ENCODE peak calls at places on chromosome 5, in six cellular contexts. K is NCI-H748 treated with DMSO at 0.1 percent for 48 hours; B is adipocyte; X is activated T-helper 1 cell treated with anti-CD3 and anti-CD28 coated beads, Interleukin-2, amount 50 U/mL, for 16 hours; W is stimulated activated naive CD8-positive, alpha-beta T cell treated with anti-CD3 and anti-CD28 coated beads, Interleukin-15, Interleukin-2, amounts not matched to agents 100 U/mL and 50 U/mL, for 24 hours; T is A549. C is an unnamed sample.
A peak's percentile ranks its signal among the peaks of the same experiment; 100 is the strongest.

GRCh38 chr5:137199966-137200365 is 299.2 kb downstream of the SPOCK1 start:
- DNase-seq in K (no peak), X (no peak), W (no peak), T (peak; percentile 20), B (peak; percentile 66), C (peak; percentile 83)

GRCh38 chr5:139711067-139711851 is 63.1 kb downstream of the CXXC5 start:
- DNase-seq in X (peak; percentile 22), T (peak; percentile 46), W (peak; percentile 71), B (peak; percentile 81), K (peak; percentile 15), C (peak; percentile 82)

GRCh38 chr5:160230686-160231527 is 1.6 kb downstream of the FABP6 start:
- DNase-seq in K (no peak), T (no peak), B (peak; percentile 28), X (no peak), W (no peak), C (peak; percentile 57)

GRCh38 chr5:137432376-137432775 is 66.8 kb downstream of the SPOCK1 start:
- DNase-seq in X (no peak), T (no peak), B (no peak), W (no peak), K (no peak), C (no peak)

GRCh38 chr5:119166026-119166425 is 95.1 kb downstream of the DMXL1 start:
- DNase-seq in W (no peak), B (no peak), K (no peak), T (no peak), X (no peak), C (no peak)

GRCh38 chr5:77333451-77334123 is 123.1 kb downstream of the PDE8B start:
- DNase-seq in B (no peak), W (no peak), T (no peak), X (no peak), K (no peak), C (no peak)

GRCh38 chr5:93584531-93585053 is 1.6 kb downstream of the NR2F1 start:
- DNase-seq in B (no peak), W (no peak), X (no peak), T (no peak), K (no peak), C (peak; percentile 65)

GRCh38 chr5:33854733-33855151 is 37.0 kb downstream of the ADAMTS12 start:
- DNase-seq in B (peak; percentile 77), W (no peak), T (no peak), X (no peak), K (no peak), C (peak; percentile 75)

GRCh38 chr5:6849569-6849968 is 136.3 kb downstream of the TENT4A start:
- DNase-seq in B (no peak), W (no peak), T (no peak), K (no peak), X (no peak), C (peak; percentile 32)

GRCh38 chr5:67972027-67972822 is 243.3 kb upstream of the PIK3R1 start:
- DNase-seq in X (no peak), T (no peak), K (no peak), W (no peak), B (no peak), C (no peak)

GRCh38 chr5:40441733-40442132 is 238.0 kb upstream of the PTGER4 start:
- DNase-seq in T (no peak), B (no peak), W (peak; percentile 53), X (no peak), K (no peak), C (no peak)

GRCh38 chr5:9423611-9424010 is 122.3 kb downstream of the SEMA5A start:
- DNase-seq in W (no peak), X (no peak), B (peak; percentile 31), K (no peak), T (no peak), C (peak; percentile 63)

GRCh38 chr5:60883229-60883628 is 39.2 kb upstream of the ELOVL7 start:
- DNase-seq in X (no peak), K (peak; percentile 22), B (no peak), W (no peak), T (peak; percentile 31), C (peak; percentile 3)

GRCh38 chr5:38265546-38266179 is 7.3 kb downstream of the EGFLAM start:
- DNase-seq in W (peak; percentile 67), T (peak; percentile 46), X (no peak), K (peak; percentile 63), B (peak; percentile 73), C (peak; percentile 63)

GRCh38 chr5:157046041-157046440 is 12.9 kb downstream of the HAVCR1 start:
- DNase-seq in B (peak; percentile 29), K (no peak), X (no peak), T (peak; percentile 92), W (peak; percentile 22), C (no peak)

GRCh38 chr5:168941901-168942300 is 359.0 kb downstream of the SLIT3 start:
- DNase-seq in K (no peak), W (no peak), B (no peak), T (peak; percentile 22), X (no peak), C (no peak)

GRCh38 chr5:6359941-6360683 is 18.2 kb downstream of the MED10 start:
- DNase-seq in T (no peak), W (no peak), K (no peak), B (no peak), X (no peak), C (no peak)

GRCh38 chr5:60779431-60779830 is 64.6 kb downstream of the ELOVL7 start:
- DNase-seq in B (no peak), T (peak; percentile 14), K (no peak), W (no peak), X (no peak), C (peak; percentile 2)

GRCh38 chr5:127558273-127558672 is 40.8 kb downstream of the PRRC1 start:
- DNase-seq in K (no peak), X (no peak), W (no peak), B (no peak), T (no peak), C (no peak)

GRCh38 chr5:159878988-159879471 is 37.3 kb upstream of the ADRA1B start:
- DNase-seq in X (no peak), B (peak; percentile 84), K (no peak), W (no peak), T (peak; percentile 87), C (peak; percentile 96)

GRCh38 chr5:61342066-61342465 is 10.0 kb downstream of the ZSWIM6 start:
- DNase-seq in X (no peak), W (peak; percentile 26), K (no peak), B (peak; percentile 41), T (peak; percentile 58), C (peak; percentile 83)

GRCh38 chr5:111320953-111321352 is 96.8 kb downstream of the CAMK4 start:
- DNase-seq in B (no peak), W (no peak), K (no peak), T (no peak), X (no peak), C (no peak)

GRCh38 chr5:127296321-127296720 is 5.7 kb downstream of the MEGF10 start:
- DNase-seq in B (peak; percentile 23), X (no peak), K (no peak), T (no peak), W (no peak), C (peak; percentile 79)

GRCh38 chr5:151171521-151171920 is 13.9 kb upstream of the ANXA6 start:
- DNase-seq in X (no peak), B (no peak), K (no peak), T (no peak), W (no peak), C (no peak)

GRCh38 chr5:60668715-60669304 is 31.2 kb downstream of the DEPDC1B start:
- DNase-seq in B (peak; percentile 76), T (peak; percentile 43), K (peak; percentile 12), W (no peak), X (no peak), C (peak; percentile 42)

GRCh38 chr5:116370886-116371285 is 203.7 kb downstream of the SEMA6A start:
- DNase-seq in K (no peak), B (peak; percentile 12), T (no peak), W (no peak), X (no peak), C (peak; percentile 54)

GRCh38 chr5:132822650-132823480 is 7.6 kb downstream of the SHROOM1 start:
- DNase-seq in T (no peak), K (no peak), X (no peak), B (no peak), W (no peak), C (no peak)

GRCh38 chr5:38899936-38900335 is 54.1 kb downstream of the OSMR start:
- DNase-seq in X (no peak), K (no peak), W (no peak), T (no peak), B (no peak), C (no peak)

GRCh38 chr5:84085387-84086041 is 299.2 kb downstream of the EDIL3 start:
- DNase-seq in T (no peak), B (no peak), K (no peak), X (no peak), W (no peak), C (no peak)

GRCh38 chr5:150189728-150190502 is at the start of gene SLC6A7:
- DNase-seq in K (no peak), B (peak; percentile 31), W (no peak), T (no peak), X (no peak), C (peak; percentile 34)

C was measured in GM23248.